ENCODE peak calls at places on chromosomes 3 and 15, in eight cellular contexts. U is cardiac muscle cell, A is stomach, L is Peyer's patch, C is Panc1, H is spleen, F is K562, Q is pancreas. S is an unnamed sample.

GRCh38 chr3:130820976-130821375 is 72.9 kb upstream of the ATP2C1 start:
- DNase-seq in L (no peak), U (no peak), Q (no peak), H (no peak), C (peak; percentile 62), F (no peak), A (no peak), S (no peak)

GRCh38 chr15:65887565-65887964 is 18.3 kb downstream of the RAB11A start:
- DNase-seq in U (no peak), H (no peak), F (no peak), L (no peak), A (no peak), C (no peak), Q (no peak), S (no peak)

GRCh38 chr3:59812778-59813558 is 763.1 kb upstream of the CFAP20DC start:
- DNase-seq in H (no peak), C (no peak), U (peak; percentile 49), F (no peak), A (no peak), Q (no peak), L (no peak), S (no peak)

GRCh38 chr15:92843326-92843725 is 56.8 kb upstream of the CHD2 start:
- DNase-seq in A (no peak), H (no peak), U (no peak), C (no peak), F (no peak), L (no peak), Q (no peak), S (no peak)

GRCh38 chr15:82648257-82649103 is 1.3 kb upstream of the CPEB1 start:
- DNase-seq in L (no peak), A (no peak), F (peak; percentile 26), C (no peak), Q (no peak), H (no peak), U (peak; percentile 30), S (no peak)

GRCh38 chr3:18425641-18426403 is 683 bp upstream of the SATB1 start:
- DNase-seq in Q (peak; percentile 82), A (peak; percentile 52), L (peak; percentile 65), F (no peak), C (no peak), H (peak; percentile 92), U (peak; percentile 71), S (peak; percentile 62)

GRCh38 chr15:53903129-53903528 is 75.1 kb upstream of the UNC13C start:
- DNase-seq in Q (no peak), H (no peak), A (no peak), C (no peak), F (no peak), L (no peak), U (no peak), S (no peak)

GRCh38 chr3:76943671-76944070 is 96.2 kb upstream of the ROBO2 start:
- DNase-seq in L (no peak), A (no peak), C (peak; percentile 36), H (no peak), Q (no peak), U (no peak), F (no peak), S (no peak)

GRCh38 chr3:138907541-138907940 is 39.4 kb downstream of the FOXL2 start:
- DNase-seq in L (no peak), C (no peak), A (no peak), U (no peak), F (no peak), Q (no peak), H (no peak), S (no peak)
- TF ChIP-seq CTCF in L (no peak), C (no peak), A (no peak), U (no peak), F (no peak), Q (no peak), H (no peak), S (no peak)

DNA sequence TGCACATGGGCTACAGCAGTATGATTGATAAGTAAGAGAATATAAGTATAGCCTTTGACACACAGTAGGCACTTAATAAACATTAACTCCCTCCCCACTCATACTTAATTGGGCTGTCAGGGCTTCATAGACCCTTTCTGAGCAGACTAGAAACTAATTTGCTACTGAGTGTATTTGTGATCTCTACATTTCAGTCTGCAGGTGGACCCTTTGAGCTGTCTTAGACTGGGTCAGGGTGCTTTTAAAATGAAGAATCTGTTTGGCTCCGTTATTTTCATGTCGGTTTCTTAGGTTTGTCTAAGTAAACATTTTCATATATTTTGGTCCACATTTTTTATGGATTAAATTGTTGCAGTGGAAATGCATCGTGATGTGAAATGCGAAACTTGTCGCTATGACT is 50.3 kb upstream of the SELENOK start:
- DNase-seq in L (no peak), H (no peak), U (peak; percentile 12), A (no peak), F (no peak), Q (no peak), C (no peak), S (no peak)
- TF ChIP-seq CTCF in L (no peak), H (no peak), U (peak; percentile 40), A (no peak), F (no peak), Q (no peak), C (peak; percentile 9), S (no peak)

GRCh38 chr3:113205481-113205880 is 5.9 kb upstream of the BOC start:
- DNase-seq in L (no peak), H (no peak), F (no peak), A (no peak), Q (no peak), U (no peak), C (no peak), S (no peak)
- TF ChIP-seq CTCF in L (no peak), H (no peak), F (no peak), A (no peak), Q (no peak), U (no peak), C (no peak), S (no peak)

DNA sequence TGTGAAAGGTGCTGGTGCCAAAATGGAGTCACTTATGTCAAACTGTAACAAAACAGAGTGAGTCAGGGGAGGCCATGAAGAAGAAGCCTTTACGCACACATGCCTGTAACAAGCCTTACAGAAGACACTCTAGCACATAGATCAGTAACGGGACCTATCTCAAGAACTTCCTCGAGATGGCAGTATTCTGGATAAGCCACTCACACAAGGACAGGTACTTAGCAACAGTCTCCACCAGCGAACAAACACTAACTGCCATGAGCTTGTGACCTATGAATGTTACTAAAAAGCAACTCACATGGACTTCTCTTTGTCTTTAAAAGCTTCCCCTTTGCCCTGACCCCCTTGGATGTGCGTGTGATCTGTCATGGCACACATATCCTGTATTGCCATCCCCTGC is 235.1 kb downstream of the CD47 start:
- DNase-seq in F (peak; percentile 35), C (no peak), L (no peak), U (peak; percentile 20), Q (no peak), A (no peak), H (no peak), S (no peak)
- TF ChIP-seq CTCF in F (peak; percentile 32), C (peak; percentile 61), L (peak; percentile 28), U (peak; percentile 34), Q (no peak), A (no peak), H (no peak), S (no peak)

GRCh38 chr15:80695911-80696651 is 971 bp downstream of the ABHD17C start:
- DNase-seq in A (peak; percentile 69), L (no peak), C (no peak), U (peak; percentile 22), Q (peak; percentile 36), H (no peak), F (no peak), S (peak; percentile 41)
- TF ChIP-seq CTCF in A (no peak), L (peak; percentile 62), C (peak; percentile 32), U (peak; percentile 35), Q (no peak), H (peak; percentile 33), F (no peak), S (no peak)